ENCODE peak calls at places on chromosomes 1 and 21, in five cellular contexts. T is CD8-positive, alpha-beta T cell; D is gastrocnemius medialis; Z is tibial artery; Q is uterus. O is an unnamed sample.
A peak's percentile ranks its signal among the peaks of the same experiment; 100 is the strongest.

GRCh38 chr1:170661646-170662411 is 2.1 kb upstream of the PRRX1 start:
- DNase-seq in D (peak; percentile 59), Z (no peak), T (no peak), Q (peak; percentile 60), O (no peak)

GRCh38 chr1:147336290-147336689 is 93.8 kb downstream of the CHD1L start:
- DNase-seq in Q (no peak), D (no peak), T (no peak), Z (no peak), O (no peak)

GRCh38 chr1:164466429-164466828 is 92.6 kb upstream of the PBX1 start:
- DNase-seq in Z (no peak), D (no peak), Q (no peak), T (no peak), O (no peak)

GRCh38 chr1:19637606-19638005 is 6.5 kb upstream of the NBL1 start:
- DNase-seq in Z (no peak), Q (no peak), T (no peak), D (no peak), O (no peak)

GRCh38 chr1:35554261-35555211 is 2.7 kb downstream of the KIAA0319L start:
- DNase-seq in Q (no peak), T (no peak), Z (no peak), D (no peak), O (no peak)

GRCh38 chr1:230426246-230427101 is at the start of gene PGBD5:
- DNase-seq in D (peak; percentile 66), Z (peak; percentile 27), T (peak; percentile 27), Q (no peak), O (peak; percentile 88)

GRCh38 chr1:25031966-25032667 is 102.0 kb upstream of the RUNX3 start:
- DNase-seq in Q (no peak), T (no peak), Z (no peak), D (no peak), O (peak; percentile 72)

GRCh38 chr1:112911506-112911905 is 44.5 kb downstream of the SLC16A1 start:
- DNase-seq in D (no peak), Q (no peak), Z (no peak), T (no peak), O (no peak)

GRCh38 chr21:35543746-35544145 is 494.6 kb upstream of the RUNX1 start:
- DNase-seq in Z (no peak), D (no peak), Q (no peak), T (no peak), O (no peak)

GRCh38 chr1:184051138-184051484 is 419 bp upstream of the TSEN15 start:
- DNase-seq in Z (no peak), D (no peak), Q (no peak), T (no peak), O (no peak)

GRCh38 chr1:45585496-45586075 is 1.7 kb downstream of the NASP start:
- DNase-seq in D (no peak), Z (no peak), Q (no peak), T (no peak), O (no peak)

GRCh38 chr1:10339815-10340214 is 59.0 kb upstream of the PGD start:
- DNase-seq in Q (peak; percentile 24), Z (no peak), T (no peak), D (no peak), O (no peak)

GRCh38 chr1:10339036-10339567 is 59.8 kb upstream of the PGD start:
- DNase-seq in Q (no peak), D (no peak), T (no peak), Z (no peak), O (no peak)

GRCh38 chr1:10338611-10339010 is 60.3 kb upstream of the PGD start:
- DNase-seq in Q (no peak), T (no peak), Z (no peak), D (no peak), O (no peak)

GRCh38 chr1:10338047-10338446 is 60.8 kb upstream of the PGD start:
- DNase-seq in D (peak; percentile 38), Q (peak; percentile 28), Z (peak; percentile 25), T (no peak), O (no peak)

DNA sequence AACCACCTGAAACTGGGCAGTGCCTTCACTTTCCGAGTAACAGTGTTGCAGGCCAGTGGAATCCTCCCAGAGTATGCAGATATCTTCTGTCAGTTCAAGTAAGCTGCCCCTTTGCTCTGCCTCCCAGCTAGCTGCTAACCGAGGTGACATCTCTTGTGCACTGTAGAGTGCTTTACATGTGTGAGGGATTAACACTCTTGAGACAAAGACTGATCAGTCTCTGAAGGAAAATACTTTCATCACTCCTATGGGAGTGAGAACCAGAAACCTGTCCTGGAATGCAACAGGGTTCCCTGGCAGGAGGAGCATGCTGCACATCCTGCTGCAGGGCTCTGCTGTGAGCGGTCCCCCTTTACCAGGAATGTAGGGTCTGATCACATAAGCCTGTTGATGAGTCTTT is 61.4 kb upstream of the PGD start:
- DNase-seq in D (no peak), T (no peak), Z (no peak), Q (no peak), O (no peak)
- H3K36me3 ChIP-seq in D (peaks cover 69% of the 10 kb centered on the region), T (no peaks in the 10 kb centered on the region), Z (peaks cover 56% of the 10 kb centered on the region), Q (no peaks in the 10 kb centered on the region), O (peaks cover 87% of the 10 kb centered on the region)

GRCh38 chr1:213123087-213123486 is 72.0 kb downstream of the RPS6KC1 start:
- DNase-seq in Z (no peak), D (no peak), T (no peak), Q (no peak), O (no peak)
- H3K4me3 ChIP-seq in Z (no peak overlapping the region), D (no peak overlapping the region), T (no peak overlapping the region), Q (no peak overlapping the region), O (no peak overlapping the region)

DNA sequence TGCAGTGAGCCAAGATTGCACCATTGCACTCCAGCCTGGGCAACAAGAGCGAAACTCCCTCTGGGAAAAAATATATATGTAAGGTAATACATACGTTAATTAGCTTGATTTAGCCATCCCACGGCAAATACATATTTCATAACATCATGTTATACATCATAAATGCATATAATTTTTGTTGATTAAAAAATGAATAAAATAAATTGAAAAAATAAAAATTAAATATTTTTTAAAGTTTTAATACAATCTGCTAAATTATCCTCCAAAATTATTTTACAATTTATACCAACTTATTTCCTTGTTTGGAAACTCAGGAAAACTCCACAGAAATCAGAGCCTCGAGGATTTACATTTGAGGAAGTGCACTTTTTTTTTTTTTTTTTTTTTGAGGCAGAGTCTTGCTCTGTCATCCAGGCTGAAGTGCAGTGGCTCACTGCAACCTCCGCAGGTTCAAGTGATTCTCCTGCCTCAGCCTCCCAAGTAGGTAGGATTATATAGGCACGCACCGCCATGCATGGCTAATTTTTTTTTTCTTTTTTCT is 12.6 kb upstream of the IPO9 start:
- DNase-seq in Z (no peak), T (no peak), D (no peak), Q (no peak), O (no peak)
- H3K36me3 ChIP-seq in Z (peaks cover 58% of the 10 kb centered on the region), T (no peaks in the 10 kb centered on the region), D (peaks cover 13% of the 10 kb centered on the region), Q (no peaks in the 10 kb centered on the region), O (peaks cover 76% of the 10 kb centered on the region)

DNA sequence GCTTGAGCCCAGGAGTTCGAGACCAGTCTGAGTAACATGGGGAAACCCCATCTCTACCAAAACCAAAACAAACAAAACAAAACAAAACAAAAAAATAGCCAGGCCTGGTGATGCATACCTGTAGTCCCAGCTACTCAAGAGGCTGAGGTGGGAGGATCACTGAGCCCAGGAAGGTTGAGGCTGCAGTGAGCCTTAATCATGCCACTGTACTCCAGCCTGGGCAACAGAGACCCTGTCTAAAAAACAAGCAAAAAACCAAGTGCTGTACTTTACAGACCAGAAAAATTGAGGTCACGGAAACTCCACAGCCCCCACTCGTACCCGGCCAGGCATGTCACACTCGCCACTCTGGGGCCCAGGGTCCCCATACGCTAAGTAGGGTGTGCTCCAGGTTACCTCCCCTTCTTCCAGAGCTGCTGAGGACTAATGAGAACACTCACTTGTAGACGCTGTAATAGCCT is 22.9 kb downstream of the ATP2B4 start:
- DNase-seq in Q (no peak), Z (no peak), D (no peak), T (no peak), O (no peak)
- H3K4me3 ChIP-seq in Q (no peak overlapping the region), Z (no peak overlapping the region), D (peak overlapping the region; percentile 42), T (no peak overlapping the region), O (no peak overlapping the region)

DNA sequence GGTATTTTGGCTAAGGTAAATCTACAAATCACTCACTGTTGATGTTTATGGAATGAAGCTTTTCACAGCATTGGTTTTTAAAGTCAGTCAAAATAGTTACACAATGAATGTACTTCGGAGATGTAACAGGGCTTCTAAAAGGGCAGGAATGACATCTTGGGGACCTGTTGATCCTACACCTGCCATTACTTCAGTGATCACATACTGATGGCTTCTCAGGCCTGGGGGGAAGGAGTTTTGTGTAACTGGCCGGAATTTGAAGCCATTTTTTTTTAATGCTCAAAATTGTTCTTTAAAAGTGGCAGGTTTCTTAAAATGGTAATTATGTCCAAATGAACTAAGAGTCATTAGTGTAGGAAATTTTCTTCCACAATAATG is 11.2 kb downstream of the RPL5 start:
- DNase-seq in Q (no peak), Z (no peak), T (no peak), D (no peak), O (no peak)
- H3K36me3 ChIP-seq in Q (no peaks in the 10 kb centered on the region), Z (peaks cover 54% of the 10 kb centered on the region), T (peaks cover 51% of the 10 kb centered on the region), D (peaks cover 65% of the 10 kb centered on the region), O (peaks cover 68% of the 10 kb centered on the region)